ENCODE peak calls at places on chromosomes 3 and 15, in six cellular contexts. K, L, S, V, Z and Y are unnamed samples.

GRCh38 chr15:55770808-55771207 is 27.9 kb upstream of the PRTG start:
- DNase-seq in Z (no peak), K (peak; percentile 33), L (no peak), S (no peak), V (no peak), Y (no peak)

GRCh38 chr3:111850481-111850880 is 8.6 kb upstream of the PHLDB2 start:
- DNase-seq in V (no peak), K (no peak), L (no peak), S (no peak), Z (no peak), Y (no peak)

GRCh38 chr3:193842832-193843446 is 249.9 kb downstream of the OPA1 start:
- DNase-seq in V (no peak), L (no peak), S (no peak), K (no peak), Z (no peak), Y (no peak)

GRCh38 chr3:151308089-151308488 is 8.5 kb downstream of the GPR87 start:
- DNase-seq in Z (no peak), K (no peak), V (no peak), S (no peak), L (no peak), Y (no peak)

GRCh38 chr3:71269896-71270295 is 313.6 kb downstream of the FOXP1 start:
- DNase-seq in V (no peak), S (no peak), Z (no peak), K (no peak), L (no peak), Y (no peak)

GRCh38 chr15:101452572-101452971 is 36.9 kb downstream of the PCSK6 start:
- DNase-seq in L (no peak), Z (no peak), V (no peak), K (no peak), S (no peak), Y (no peak)

GRCh38 chr3:45088543-45088942 is 57.6 kb downstream of the CDCP1 start:
- DNase-seq in Z (no peak), V (no peak), S (no peak), K (no peak), L (no peak), Y (peak; percentile 26)

GRCh38 chr3:62248831-62249776 is 124.2 kb downstream of the FEZF2 start:
- DNase-seq in Z (no peak), S (no peak), K (no peak), L (no peak), V (no peak), Y (no peak)

GRCh38 chr3:99678023-99678422 is 39.6 kb downstream of the COL8A1 start:
- DNase-seq in K (no peak), Z (no peak), L (peak; percentile 84), V (no peak), S (no peak), Y (no peak)

GRCh38 chr3:42031808-42032475 is 59.2 kb upstream of the TRAK1 start:
- DNase-seq in Z (no peak), L (no peak), V (no peak), K (no peak), S (no peak), Y (no peak)

GRCh38 chr3:194592798-194593752 is 40.1 kb downstream of the TMEM44 start:
- DNase-seq in L (peak; percentile 99), K (peak; percentile 85), S (no peak), Z (no peak), V (no peak), Y (no peak)

GRCh38 chr3:120689395-120689794 is 7.4 kb upstream of the HGD start:
- DNase-seq in V (no peak), Z (no peak), S (no peak), L (no peak), K (no peak), Y (no peak)

GRCh38 chr15:85615930-85616329 is 178.8 kb downstream of the KLHL25 start:
- DNase-seq in Z (no peak), S (no peak), K (peak; percentile 8), L (no peak), V (no peak), Y (no peak)

GRCh38 chr3:122996038-122996580 is 31.5 kb downstream of the SEMA5B start:
- DNase-seq in L (no peak), V (peak; percentile 81), Z (no peak), K (no peak), S (no peak), Y (peak; percentile 43)

GRCh38 chr3:158105710-158106438 is at the start of gene SHOX2:
- DNase-seq in K (peak; percentile 59), L (no peak), Z (no peak), S (peak; percentile 56), V (peak; percentile 82), Y (no peak)

GRCh38 chr3:127209840-127210653 is 17.1 kb downstream of the PRR23E start:
- DNase-seq in S (no peak), K (no peak), V (no peak), L (no peak), Z (no peak), Y (no peak)

GRCh38 chr3:161253711-161254110 is 32.6 kb downstream of the NMD3 start:
- DNase-seq in S (no peak), K (no peak), V (no peak), Z (no peak), L (no peak), Y (no peak)

GRCh38 chr3:28575100-28575747 is 226.6 kb upstream of the AZI2 start:
- DNase-seq in V (peak; percentile 81), L (no peak), S (peak; percentile 25), Z (no peak), K (peak; percentile 52), Y (peak; percentile 65)

GRCh38 chr15:42034628-42035177 is 13.9 kb upstream of the PLA2G4E start:
- DNase-seq in Z (no peak), K (no peak), V (no peak), S (no peak), L (no peak), Y (no peak)

DNA sequence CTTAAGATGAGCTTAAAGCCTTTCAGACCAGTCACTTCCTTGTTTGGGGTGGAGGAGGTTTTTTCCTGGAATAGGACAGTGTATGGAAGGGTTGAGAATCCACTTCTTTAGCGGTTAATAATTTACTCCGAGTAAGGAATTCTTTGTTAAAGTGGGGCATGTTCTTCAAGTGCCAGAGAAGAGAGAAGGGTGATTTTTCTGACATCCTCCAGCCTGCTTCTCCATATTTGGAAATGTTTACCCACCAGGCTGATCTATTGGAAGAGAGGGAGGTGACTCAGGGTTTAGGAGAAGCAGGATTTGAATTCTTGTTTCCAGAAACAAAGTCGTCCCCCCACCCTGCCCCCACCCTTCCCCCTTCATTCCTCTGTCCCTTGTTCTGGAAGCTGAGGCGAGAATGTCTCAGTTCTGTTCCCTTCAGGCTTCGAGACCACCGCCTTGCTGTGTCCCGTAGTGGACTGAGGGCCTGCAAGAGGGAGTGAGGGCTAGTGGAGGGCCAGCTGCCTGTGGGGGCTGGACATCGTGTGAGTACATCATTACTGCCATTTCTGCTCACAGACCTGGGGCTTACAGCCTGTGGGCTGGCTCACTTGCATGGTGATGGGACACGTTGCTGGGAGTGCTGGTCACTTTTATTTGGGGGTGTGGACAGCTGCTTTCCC is 58.5 kb downstream of the LPP start:
- DNase-seq in S (no peak), L (peak; percentile 83), Z (no peak), K (no peak), V (peak; percentile 82), Y (no peak)
- H3K27ac ChIP-seq in S (peak overlapping the region; percentile 53), L (peak overlapping the region; percentile 96), Z (peak overlapping the region; percentile 99), K (no peak overlapping the region), V (peak overlapping the region; percentile 100), Y (no peak overlapping the region)

GRCh38 chr3:46646700-46647099 is 34.4 kb downstream of the FAM240A start:
- DNase-seq in S (no peak), L (peak; percentile 43), V (no peak), Z (no peak), K (no peak), Y (no peak)
- H3K27ac ChIP-seq in S (no peak overlapping the region), L (no peak overlapping the region), V (no peak overlapping the region), Z (no peak overlapping the region), K (no peak overlapping the region), Y (no peak overlapping the region)

GRCh38 chr3:171258316-171258715 is 201.9 kb downstream of the TNIK start:
- DNase-seq in L (no peak), K (no peak), S (no peak), V (no peak), Z (no peak), Y (no peak)
- H3K27ac ChIP-seq in L (no peak overlapping the region), K (no peak overlapping the region), S (peak overlapping the region; percentile 64), V (no peak overlapping the region), Z (no peak overlapping the region), Y (peak overlapping the region; percentile 32)

GRCh38 chr3:49518016-49518415 is 36.3 kb upstream of the BSN start:
- DNase-seq in Z (no peak), V (peak; percentile 2), L (no peak), S (no peak), K (no peak), Y (no peak)
- H3K27ac ChIP-seq in Z (no peak overlapping the region), V (no peak overlapping the region), L (no peak overlapping the region), S (no peak overlapping the region), K (no peak overlapping the region), Y (no peak overlapping the region)

DNA sequence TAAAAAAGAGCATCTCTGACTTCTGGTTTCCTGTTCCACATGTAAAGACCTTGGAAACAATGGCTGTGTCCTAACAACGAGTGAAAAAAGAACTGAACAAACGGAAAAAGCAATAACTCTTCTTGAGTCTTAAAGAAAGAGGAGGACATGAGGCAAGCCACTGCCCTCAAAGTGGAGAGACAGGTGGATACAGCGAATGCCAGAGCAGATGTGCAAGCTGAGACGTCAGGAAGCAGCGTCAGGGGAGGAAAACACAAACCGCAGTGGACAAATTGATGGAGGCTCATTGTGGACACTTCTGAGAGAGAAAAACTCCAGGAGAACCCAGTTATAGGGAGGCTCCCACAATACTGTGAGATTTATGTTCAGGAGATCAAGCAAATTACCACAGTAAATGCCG is 208.0 kb upstream of the MME start:
- DNase-seq in K (peak; percentile 9), Z (no peak), V (no peak), L (no peak), S (no peak), Y (no peak)
- H3K27ac ChIP-seq in K (no peak overlapping the region), Z (no peak overlapping the region), V (no peak overlapping the region), L (no peak overlapping the region), S (no peak overlapping the region), Y (no peak overlapping the region)